ENCODE peak calls at places on chromosomes 13 and 19, in seven cellular contexts. One of them, this sample, is unnamed.

GRCh38 chr13:29771247-29771646 is 79.2 kb downstream of the UBL3 start:
- DNase-seq in chondrocyte: no peak
- DNase-seq in GM12865: peak; percentile 50
- DNase-seq in AG04449: no peak
- DNase-seq in esophagus squamous epithelium: no peak
- DNase-seq in GM23338: peak; percentile 52
- DNase-seq in CD8-positive, alpha-beta T cell: no peak
- DNase-seq in this sample: no peak

GRCh38 chr13:49098198-49098597 is 121.9 kb upstream of the MLNR start:
- DNase-seq in GM23338: no peak
- DNase-seq in esophagus squamous epithelium: no peak
- DNase-seq in AG04449: peak; percentile 86
- DNase-seq in CD8-positive, alpha-beta T cell: no peak
- DNase-seq in chondrocyte: no peak
- DNase-seq in GM12865: no peak
- DNase-seq in this sample: no peak

GRCh38 chr19:49832556-49832955 is 14.5 kb downstream of the MED25 start:
- DNase-seq in esophagus squamous epithelium: no peak
- DNase-seq in GM23338: no peak
- DNase-seq in AG04449: no peak
- DNase-seq in chondrocyte: no peak
- DNase-seq in GM12865: no peak
- DNase-seq in CD8-positive, alpha-beta T cell: no peak
- DNase-seq in this sample: no peak

GRCh38 chr19:48186015-48186414 is 15.5 kb downstream of the ZSWIM9 start:
- DNase-seq in GM23338: no peak
- DNase-seq in esophagus squamous epithelium: no peak
- DNase-seq in AG04449: no peak
- DNase-seq in GM12865: no peak
- DNase-seq in CD8-positive, alpha-beta T cell: no peak
- DNase-seq in chondrocyte: no peak
- DNase-seq in this sample: no peak

GRCh38 chr13:72004975-72005374 is 138.0 kb upstream of the DACH1 start:
- DNase-seq in GM12865: no peak
- DNase-seq in chondrocyte: no peak
- DNase-seq in GM23338: peak; percentile 14
- DNase-seq in CD8-positive, alpha-beta T cell: no peak
- DNase-seq in AG04449: no peak
- DNase-seq in esophagus squamous epithelium: no peak
- DNase-seq in this sample: no peak

GRCh38 chr19:54179921-54180452 is 7.0 kb upstream of the TMC4 start:
- DNase-seq in GM23338: peak; percentile 98
- DNase-seq in chondrocyte: no peak
- DNase-seq in CD8-positive, alpha-beta T cell: no peak
- DNase-seq in AG04449: no peak
- DNase-seq in GM12865: no peak
- DNase-seq in esophagus squamous epithelium: no peak
- DNase-seq in this sample: no peak

GRCh38 chr19:4844348-4845179 is 13.1 kb upstream of the TICAM1 start:
- DNase-seq in GM12865: no peak
- DNase-seq in AG04449: no peak
- DNase-seq in chondrocyte: no peak
- DNase-seq in CD8-positive, alpha-beta T cell: no peak
- DNase-seq in GM23338: no peak
- DNase-seq in esophagus squamous epithelium: no peak
- DNase-seq in this sample: no peak

GRCh38 chr19:4012092-4012974 is 4.8 kb downstream of the PIAS4 start:
- DNase-seq in esophagus squamous epithelium: no peak
- DNase-seq in AG04449: no peak
- DNase-seq in chondrocyte: no peak
- DNase-seq in GM23338: no peak
- DNase-seq in CD8-positive, alpha-beta T cell: no peak
- DNase-seq in GM12865: no peak
- DNase-seq in this sample: no peak

GRCh38 chr19:46040125-46040524 is 677 bp downstream of the IGFL4 start:
- DNase-seq in AG04449: no peak
- DNase-seq in GM12865: no peak
- DNase-seq in CD8-positive, alpha-beta T cell: no peak
- DNase-seq in GM23338: no peak
- DNase-seq in esophagus squamous epithelium: no peak
- DNase-seq in chondrocyte: no peak
- DNase-seq in this sample: no peak

GRCh38 chr19:10424011-10424637 is 3.8 kb downstream of the PDE4A start:
- DNase-seq in GM23338: peak; percentile 87
- DNase-seq in chondrocyte: no peak
- DNase-seq in GM12865: peak; percentile 74
- DNase-seq in esophagus squamous epithelium: no peak
- DNase-seq in CD8-positive, alpha-beta T cell: peak; percentile 64
- DNase-seq in AG04449: no peak
- DNase-seq in this sample: peak; percentile 74

GRCh38 chr19:57830071-57830602 is at the start of gene ZNF587B:
- DNase-seq in chondrocyte: no peak
- DNase-seq in esophagus squamous epithelium: no peak
- DNase-seq in GM12865: no peak
- DNase-seq in GM23338: peak; percentile 99
- DNase-seq in AG04449: no peak
- DNase-seq in CD8-positive, alpha-beta T cell: peak; percentile 32
- DNase-seq in this sample: peak; percentile 60

GRCh38 chr13:110689711-110690110 is 16.2 kb downstream of the CARS2 start:
- DNase-seq in GM12865: no peak
- DNase-seq in esophagus squamous epithelium: no peak
- DNase-seq in AG04449: no peak
- DNase-seq in CD8-positive, alpha-beta T cell: no peak
- DNase-seq in GM23338: no peak
- DNase-seq in chondrocyte: no peak
- DNase-seq in this sample: no peak

GRCh38 chr19:29645911-29646310 is 19.4 kb upstream of the PLEKHF1 start:
- DNase-seq in GM12865: peak; percentile 46
- DNase-seq in chondrocyte: no peak
- DNase-seq in esophagus squamous epithelium: no peak
- DNase-seq in CD8-positive, alpha-beta T cell: no peak
- DNase-seq in GM23338: no peak
- DNase-seq in AG04449: no peak
- DNase-seq in this sample: no peak

GRCh38 chr19:55694656-55695491 is 19.8 kb downstream of the EPN1 start:
- DNase-seq in esophagus squamous epithelium: no peak
- DNase-seq in GM23338: no peak
- DNase-seq in AG04449: no peak
- DNase-seq in GM12865: no peak
- DNase-seq in CD8-positive, alpha-beta T cell: no peak
- DNase-seq in chondrocyte: peak; percentile 92
- DNase-seq in this sample: no peak

GRCh38 chr13:23599083-23599925 is 29.1 kb downstream of the TNFRSF19 start:
- DNase-seq in CD8-positive, alpha-beta T cell: no peak
- DNase-seq in GM23338: peak; percentile 88
- DNase-seq in AG04449: no peak
- DNase-seq in esophagus squamous epithelium: no peak
- DNase-seq in chondrocyte: no peak
- DNase-seq in GM12865: no peak
- DNase-seq in this sample: no peak

GRCh38 chr19:56372281-56372680 is 21.1 kb downstream of the ZNF582 start:
- DNase-seq in GM23338: no peak
- DNase-seq in GM12865: no peak
- DNase-seq in chondrocyte: no peak
- DNase-seq in CD8-positive, alpha-beta T cell: no peak
- DNase-seq in esophagus squamous epithelium: no peak
- DNase-seq in AG04449: no peak
- DNase-seq in this sample: no peak

GRCh38 chr13:28337196-28338045 is 157.5 kb downstream of the FLT1 start:
- DNase-seq in esophagus squamous epithelium: no peak
- DNase-seq in chondrocyte: no peak
- DNase-seq in GM23338: no peak
- DNase-seq in AG04449: peak; percentile 73
- DNase-seq in GM12865: no peak
- DNase-seq in CD8-positive, alpha-beta T cell: no peak
- DNase-seq in this sample: no peak

GRCh38 chr13:79353698-79354097 is 52.4 kb downstream of the RBM26 start:
- DNase-seq in GM23338: no peak
- DNase-seq in esophagus squamous epithelium: no peak
- DNase-seq in CD8-positive, alpha-beta T cell: no peak
- DNase-seq in GM12865: no peak
- DNase-seq in chondrocyte: no peak
- DNase-seq in AG04449: no peak
- DNase-seq in this sample: no peak

GRCh38 chr13:29543230-29544215 is 52.0 kb downstream of the SLC7A1 start:
- DNase-seq in esophagus squamous epithelium: no peak
- DNase-seq in CD8-positive, alpha-beta T cell: no peak
- DNase-seq in AG04449: no peak
- DNase-seq in GM12865: peak; percentile 91
- DNase-seq in GM23338: peak; percentile 31
- DNase-seq in chondrocyte: no peak
- DNase-seq in this sample: no peak

GRCh38 chr13:29472317-29472961 is 123.0 kb downstream of the SLC7A1 start:
- DNase-seq in chondrocyte: no peak
- DNase-seq in GM23338: peak; percentile 85
- DNase-seq in esophagus squamous epithelium: no peak
- DNase-seq in GM12865: peak; percentile 79
- DNase-seq in AG04449: no peak
- DNase-seq in CD8-positive, alpha-beta T cell: peak; percentile 46
- DNase-seq in this sample: no peak

GRCh38 chr13:38979891-38980627 is 10.6 kb downstream of the STOML3 start:
- DNase-seq in AG04449: no peak
- DNase-seq in chondrocyte: no peak
- DNase-seq in esophagus squamous epithelium: no peak
- DNase-seq in CD8-positive, alpha-beta T cell: no peak
- DNase-seq in GM12865: no peak
- DNase-seq in GM23338: peak; percentile 9
- DNase-seq in this sample: no peak

GRCh38 chr19:8308891-8309291 is 733 bp upstream of the CD320 start:
- DNase-seq in GM23338: no peak
- DNase-seq in chondrocyte: peak; percentile 55
- DNase-seq in AG04449: no peak
- DNase-seq in esophagus squamous epithelium: no peak
- DNase-seq in GM12865: no peak
- DNase-seq in CD8-positive, alpha-beta T cell: no peak
- DNase-seq in this sample: peak; percentile 22

GRCh38 chr19:3397266-3398022 is 31.1 kb downstream of the NFIC start:
- DNase-seq in GM12865: no peak
- DNase-seq in AG04449: no peak
- DNase-seq in esophagus squamous epithelium: no peak
- DNase-seq in GM23338: peak; percentile 60
- DNase-seq in CD8-positive, alpha-beta T cell: no peak
- DNase-seq in chondrocyte: no peak
- DNase-seq in this sample: no peak

GRCh38 chr13:112014857-112015256 is 52.1 kb upstream of the SOX1 start:
- DNase-seq in AG04449: no peak
- DNase-seq in esophagus squamous epithelium: no peak
- DNase-seq in GM12865: no peak
- DNase-seq in chondrocyte: no peak
- DNase-seq in GM23338: no peak
- DNase-seq in CD8-positive, alpha-beta T cell: no peak
- DNase-seq in this sample: no peak

GRCh38 chr13:111639994-111640393 is 319.6 kb downstream of the TEX29 start:
- DNase-seq in GM23338: no peak
- DNase-seq in AG04449: no peak
- DNase-seq in chondrocyte: no peak
- DNase-seq in CD8-positive, alpha-beta T cell: no peak
- DNase-seq in esophagus squamous epithelium: no peak
- DNase-seq in GM12865: no peak
- DNase-seq in this sample: no peak

GRCh38 chr13:40060318-40061007 is 405.0 kb downstream of the COG6 start:
- DNase-seq in GM23338: no peak
- DNase-seq in AG04449: peak; percentile 12
- DNase-seq in chondrocyte: no peak
- DNase-seq in esophagus squamous epithelium: no peak
- DNase-seq in CD8-positive, alpha-beta T cell: no peak
- DNase-seq in GM12865: peak; percentile 97
- DNase-seq in this sample: peak; percentile 31

GRCh38 chr13:91946498-91947070 is 548.2 kb downstream of the GPC5 start:
- DNase-seq in CD8-positive, alpha-beta T cell: no peak
- DNase-seq in GM23338: peak; percentile 78
- DNase-seq in GM12865: peak; percentile 23
- DNase-seq in chondrocyte: no peak
- DNase-seq in AG04449: no peak
- DNase-seq in esophagus squamous epithelium: no peak
- DNase-seq in this sample: no peak
- TF ChIP-seq CTCF in CD8-positive, alpha-beta T cell: no peak
- TF ChIP-seq CTCF in GM23338: peak; percentile 85
- TF ChIP-seq CTCF in GM12865: peak; percentile 34
- TF ChIP-seq CTCF in chondrocyte: peak; percentile 82
- TF ChIP-seq CTCF in AG04449: no peak
- TF ChIP-seq CTCF in esophagus squamous epithelium: no peak
- TF ChIP-seq CTCF in this sample: no peak

GRCh38 chr19:15556634-15557181 is 48.4 kb downstream of the CYP4F22 start:
- DNase-seq in GM12865: no peak
- DNase-seq in AG04449: no peak
- DNase-seq in esophagus squamous epithelium: no peak
- DNase-seq in CD8-positive, alpha-beta T cell: no peak
- DNase-seq in GM23338: no peak
- DNase-seq in chondrocyte: no peak
- DNase-seq in this sample: no peak
- TF ChIP-seq CTCF in GM12865: no peak
- TF ChIP-seq CTCF in AG04449: no peak
- TF ChIP-seq CTCF in esophagus squamous epithelium: no peak
- TF ChIP-seq CTCF in CD8-positive, alpha-beta T cell: no peak
- TF ChIP-seq CTCF in GM23338: no peak
- TF ChIP-seq CTCF in chondrocyte: peak; percentile 0
- TF ChIP-seq CTCF in this sample: no peak

GRCh38 chr13:57825066-57825465 is 193.5 kb downstream of the PCDH17 start:
- DNase-seq in GM12865: no peak
- DNase-seq in esophagus squamous epithelium: no peak
- DNase-seq in CD8-positive, alpha-beta T cell: no peak
- DNase-seq in AG04449: no peak
- DNase-seq in chondrocyte: no peak
- DNase-seq in GM23338: no peak
- DNase-seq in this sample: no peak

GRCh38 chr13:57823704-57824103 is 192.2 kb downstream of the PCDH17 start:
- DNase-seq in GM12865: no peak
- DNase-seq in CD8-positive, alpha-beta T cell: no peak
- DNase-seq in GM23338: no peak
- DNase-seq in chondrocyte: peak; percentile 30
- DNase-seq in AG04449: no peak
- DNase-seq in esophagus squamous epithelium: no peak
- DNase-seq in this sample: no peak

GRCh38 chr13:57824121-57824520 is 192.6 kb downstream of the PCDH17 start:
- DNase-seq in esophagus squamous epithelium: no peak
- DNase-seq in chondrocyte: peak; percentile 64
- DNase-seq in GM12865: no peak
- DNase-seq in CD8-positive, alpha-beta T cell: no peak
- DNase-seq in AG04449: no peak
- DNase-seq in GM23338: no peak
- DNase-seq in this sample: no peak

DNA sequence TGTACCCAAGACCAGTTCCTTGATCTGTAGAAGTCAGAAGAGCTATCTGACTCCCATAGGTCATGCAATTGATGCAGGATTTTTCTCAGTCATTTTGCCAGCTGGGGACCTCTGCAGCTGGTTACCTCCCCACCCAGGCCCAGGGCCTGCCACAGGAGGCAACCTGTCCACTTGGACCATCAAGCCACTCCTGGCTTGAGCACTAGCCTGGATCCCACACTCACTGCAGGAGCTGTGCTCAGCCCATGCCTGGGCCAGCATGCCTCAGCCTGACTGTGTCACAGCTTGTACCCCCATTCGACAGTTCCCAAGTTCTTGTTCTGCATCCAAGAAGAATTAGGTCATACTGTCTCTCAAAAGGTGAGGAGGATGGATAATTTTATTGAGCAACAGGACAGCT is 189.4 kb downstream of the PCDH17 start:
- DNase-seq in GM23338: no peak
- DNase-seq in CD8-positive, alpha-beta T cell: no peak
- DNase-seq in GM12865: no peak
- DNase-seq in esophagus squamous epithelium: no peak
- DNase-seq in chondrocyte: peak; percentile 60
- DNase-seq in AG04449: no peak
- DNase-seq in this sample: no peak
- TF ChIP-seq CTCF in GM23338: no peak
- TF ChIP-seq CTCF in CD8-positive, alpha-beta T cell: no peak
- TF ChIP-seq CTCF in GM12865: no peak
- TF ChIP-seq CTCF in esophagus squamous epithelium: no peak
- TF ChIP-seq CTCF in chondrocyte: no peak
- TF ChIP-seq CTCF in AG04449: no peak
- TF ChIP-seq CTCF in this sample: no peak

GRCh38 chr13:35961461-35962220 is 169.5 kb downstream of the DCLK1 start:
- DNase-seq in AG04449: no peak
- DNase-seq in CD8-positive, alpha-beta T cell: no peak
- DNase-seq in esophagus squamous epithelium: no peak
- DNase-seq in chondrocyte: no peak
- DNase-seq in GM23338: no peak
- DNase-seq in GM12865: no peak
- DNase-seq in this sample: no peak
- TF ChIP-seq CTCF in AG04449: no peak
- TF ChIP-seq CTCF in CD8-positive, alpha-beta T cell: no peak
- TF ChIP-seq CTCF in esophagus squamous epithelium: peak; percentile 22
- TF ChIP-seq CTCF in chondrocyte: peak; percentile 85
- TF ChIP-seq CTCF in GM23338: no peak
- TF ChIP-seq CTCF in GM12865: no peak
- TF ChIP-seq CTCF in this sample: no peak

This sample was measured in omental fat pad.